ENCODE peak calls at places on chromosomes 3 and 15, in five cellular contexts. L is DND-41, G is heart right ventricle, Z is cardiac fibroblast, B is choroid plexus epithelial cell. C is an unnamed sample.

GRCh38 chr3:9976736-9977709 is 9.6 kb downstream of the EMC3 start:
- DNase-seq in L (no peak), G (peak), Z (peak), B (peak), C (peak)

GRCh38 chr3:188533612-188534357 is 379.8 kb downstream of the LPP start:
- DNase-seq in L (no peak), G (no peak), Z (no peak), B (no peak), C (no peak)

GRCh38 chr3:188624384-188624783 is 470.4 kb downstream of the LPP start:
- DNase-seq in L (no peak), G (peak), Z (peak), B (peak), C (peak)

GRCh38 chr3:54917862-54918261 is 10.0 kb downstream of the LRTM1 start:
- DNase-seq in L (no peak), G (no peak), Z (no peak), B (no peak), C (no peak)

GRCh38 chr3:71328917-71329316 is 254.6 kb downstream of the FOXP1 start:
- DNase-seq in L (no peak), G (no peak), Z (no peak), B (no peak), C (no peak)

GRCh38 chr3:65938676-65939075 is 100.0 kb downstream of the MAGI1 start:
- DNase-seq in L (no peak), G (no peak), Z (no peak), B (no peak), C (no peak)

GRCh38 chr3:187739125-187739560 is 6.1 kb downstream of the BCL6 start:
- DNase-seq in L (no peak), G (no peak), Z (no peak), B (no peak), C (no peak)

GRCh38 chr3:123365450-123366143 is 83.3 kb downstream of the ADCY5 start:
- DNase-seq in L (no peak), G (peak), Z (no peak), B (peak), C (peak)

GRCh38 chr3:51799879-51800757 is 21.1 kb upstream of the IQCF6 start:
- DNase-seq in L (peak), G (peak), Z (peak), B (peak), C (peak)

GRCh38 chr3:14319654-14320182 is 82.7 kb upstream of the SLC6A6 start:
- DNase-seq in L (peak), G (no peak), Z (peak), B (peak), C (peak)
- H3K4me3 ChIP-seq in L (no peak), G (no peak), Z (peak), B (no peak), C (no peak)

DNA sequence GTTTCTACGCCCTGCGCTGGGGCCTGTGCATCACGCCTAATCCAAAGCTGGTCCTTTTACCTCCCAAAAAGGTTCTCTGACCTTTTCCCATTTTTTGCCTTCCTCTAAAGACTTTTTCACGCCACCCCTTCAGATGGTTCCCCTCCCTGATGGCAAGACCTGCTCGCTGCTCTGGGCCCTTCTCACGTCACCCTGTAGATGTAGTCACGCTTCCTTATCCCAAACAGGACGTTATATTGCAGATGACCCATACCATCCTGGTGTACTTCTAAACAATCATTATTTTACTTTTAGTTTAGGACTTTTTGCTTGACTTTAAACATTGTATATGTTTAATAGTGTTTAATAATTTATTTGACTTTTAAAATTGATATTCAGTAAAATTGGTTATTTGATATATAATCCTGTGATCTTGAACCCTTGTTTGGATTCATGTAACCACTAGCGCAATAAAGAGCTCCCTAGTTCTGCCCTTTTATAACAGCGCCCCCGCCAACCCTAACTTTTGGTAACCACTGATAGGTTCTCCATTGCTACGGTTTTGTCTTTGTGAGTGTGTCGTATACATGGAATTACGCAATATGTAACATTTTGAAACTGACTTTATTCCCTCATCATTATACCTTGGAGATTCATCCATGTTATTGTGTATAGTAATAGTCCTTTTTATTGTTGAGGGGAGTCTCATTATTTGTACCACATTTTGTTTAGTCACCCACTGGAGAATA is 159.0 kb upstream of the CHRNA7 start:
- DNase-seq in L (no peak), G (no peak), Z (no peak), B (no peak), C (no peak)
- TF ChIP-seq CTCF in L (no peak), G (no peak), Z (no peak), B (no peak), C (no peak)

GRCh38 chr3:182608876-182609275 is 184.4 kb upstream of the ATP11B start:
- DNase-seq in L (no peak), G (no peak), Z (no peak), B (no peak), C (no peak)

GRCh38 chr3:182605882-182606611 is 187.3 kb upstream of the ATP11B start:
- DNase-seq in L (no peak), G (no peak), Z (no peak), B (no peak), C (no peak)

GRCh38 chr3:182606905-182607504 is 186.3 kb upstream of the ATP11B start:
- DNase-seq in L (no peak), G (no peak), Z (no peak), B (no peak), C (no peak)

GRCh38 chr3:182612332-182612731 is 181.0 kb upstream of the ATP11B start:
- DNase-seq in L (no peak), G (no peak), Z (no peak), B (no peak), C (no peak)

DNA sequence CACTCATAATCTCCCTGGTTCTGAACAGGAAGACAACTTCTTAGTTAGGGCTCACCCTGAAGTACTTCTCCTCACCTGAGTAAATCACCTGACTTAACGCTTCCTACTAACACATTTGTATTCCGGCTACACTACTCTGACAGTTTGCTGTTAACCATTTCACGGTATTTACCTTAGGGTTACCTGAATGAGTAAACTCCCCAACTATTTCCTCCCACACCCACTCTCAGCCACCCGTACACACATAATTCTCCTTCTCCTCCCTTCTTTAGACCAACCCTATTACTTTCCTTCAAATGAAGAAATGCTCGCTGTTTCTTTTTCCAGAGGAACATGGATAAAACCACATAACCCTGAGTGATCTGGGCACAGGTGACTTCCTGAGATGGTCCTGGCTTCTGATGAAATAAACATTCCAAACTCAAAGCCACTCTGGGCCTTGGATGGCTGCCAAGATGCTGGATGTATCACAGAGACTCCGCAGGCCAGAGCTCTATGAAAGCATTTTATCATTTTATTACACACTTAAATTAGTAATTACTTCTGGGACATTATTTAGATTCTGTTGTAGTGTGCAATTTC is 183.6 kb upstream of the ATP11B start:
- DNase-seq in L (no peak), G (no peak), Z (no peak), B (no peak), C (no peak)
- H3K4me3 ChIP-seq in L (no peak), G (no peak), Z (no peak), B (no peak), C (no peak)

DNA sequence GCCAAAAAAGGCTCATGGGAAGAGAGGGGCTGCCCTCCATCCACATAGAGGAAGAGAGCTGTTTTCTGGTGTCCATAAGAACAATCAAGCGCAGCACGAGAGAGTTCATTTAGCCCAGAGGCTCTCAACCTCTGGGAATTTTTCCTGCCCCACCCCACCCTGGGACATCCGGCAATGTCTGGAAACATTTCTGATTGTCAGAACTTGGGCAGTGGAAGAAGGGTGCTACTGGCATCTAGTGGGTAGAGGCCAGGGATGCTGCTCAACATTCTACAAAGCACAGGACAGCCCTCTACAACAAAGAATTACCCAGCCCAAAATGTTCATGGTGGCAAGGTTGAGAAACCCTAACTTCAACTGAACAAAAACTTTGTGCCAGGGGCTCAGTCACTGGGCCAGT is 92.9 kb downstream of the RAB11A start:
- DNase-seq in L (no peak), G (no peak), Z (no peak), B (no peak), C (no peak)
- TF ChIP-seq CTCF in L (no peak), G (peak), Z (peak), B (peak), C (no peak)

GRCh38 chr3:58198804-58199203 is 12.0 kb downstream of the DNASE1L3 start:
- DNase-seq in L (no peak), G (no peak), Z (peak), B (no peak), C (no peak)

GRCh38 chr3:58200846-58201355 is 9.9 kb downstream of the DNASE1L3 start:
- DNase-seq in L (no peak), G (no peak), Z (no peak), B (no peak), C (no peak)

GRCh38 chr3:58200121-58200709 is 10.6 kb downstream of the DNASE1L3 start:
- DNase-seq in L (no peak), G (no peak), Z (no peak), B (no peak), C (no peak)

GRCh38 chr3:58197588-58197987 is 13.2 kb downstream of the DNASE1L3 start:
- DNase-seq in L (no peak), G (no peak), Z (no peak), B (no peak), C (no peak)

GRCh38 chr3:58198362-58198761 is 12.4 kb downstream of the DNASE1L3 start:
- DNase-seq in L (no peak), G (no peak), Z (no peak), B (peak), C (no peak)
- H3K4me3 ChIP-seq in L (no peak), G (no peak), Z (no peak), B (no peak), C (no peak)

C was measured in fibroblast of villous mesenchyme.